ENCODE peak calls at places on chromosomes 11 and 22, in six cellular contexts. G, J, O, Y, X and F are unnamed samples.
A peak's percentile ranks its signal among the peaks of the same experiment; 100 is the strongest.

GRCh38 chr11:5288108-5288911 is 13.4 kb downstream of the OR51B4 start:
- DNase-seq in O (peak; percentile 80), G (no peak), X (no peak), Y (no peak), J (peak; percentile 25), F (no peak)

GRCh38 chr11:118295834-118296454 is 8.6 kb upstream of the CD3E start:
- DNase-seq in X (no peak), Y (peak; percentile 39), J (no peak), G (peak; percentile 28), O (peak; percentile 12), F (no peak)

GRCh38 chr11:130528862-130529261 is 80.4 kb downstream of the ADAMTS15 start:
- DNase-seq in O (no peak), J (no peak), X (no peak), G (no peak), Y (no peak), F (no peak)

GRCh38 chr11:81579339-81579738 is 1154.3 kb downstream of the FAM181B start:
- DNase-seq in O (no peak), X (no peak), J (no peak), Y (no peak), G (no peak), F (no peak)

GRCh38 chr11:111046291-111046690 is 199.2 kb upstream of the POU2AF2 start:
- DNase-seq in X (no peak), Y (no peak), J (no peak), O (peak; percentile 12), G (no peak), F (no peak)

GRCh38 chr11:35911013-35911412 is 32.8 kb upstream of the LDLRAD3 start:
- DNase-seq in J (no peak), Y (no peak), G (no peak), X (no peak), O (no peak), F (peak; percentile 45)

GRCh38 chr11:6414874-6415328 is 4.0 kb downstream of the APBB1 start:
- DNase-seq in Y (no peak), G (no peak), J (no peak), X (no peak), O (no peak), F (no peak)

GRCh38 chr11:32858731-32859130 is 29.0 kb downstream of the PRRG4 start:
- DNase-seq in G (no peak), J (no peak), O (no peak), Y (no peak), X (no peak), F (no peak)

GRCh38 chr11:1084561-1085439 is 10.1 kb downstream of the MUC2 start:
- DNase-seq in X (no peak), G (no peak), O (no peak), J (peak; percentile 13), Y (peak; percentile 9), F (no peak)

GRCh38 chr22:32801436-32802290 is at the start of gene TIMP3:
- DNase-seq in Y (peak; percentile 74), G (peak; percentile 74), X (peak; percentile 63), J (peak; percentile 92), O (peak; percentile 82), F (peak; percentile 96)

GRCh38 chr11:45147871-45148270 is 1.4 kb downstream of the PRDM11 start:
- DNase-seq in G (peak; percentile 4), Y (no peak), J (no peak), X (no peak), O (no peak), F (no peak)

GRCh38 chr22:25419247-25420113 is 145.0 kb upstream of the GRK3 start:
- DNase-seq in X (no peak), Y (no peak), G (no peak), O (peak; percentile 47), J (no peak), F (no peak)

GRCh38 chr11:73388241-73389133 is 12.3 kb downstream of the RELT start:
- DNase-seq in O (no peak), X (no peak), Y (no peak), J (peak; percentile 72), G (no peak), F (no peak)

GRCh38 chr11:120564573-120565301 is 53.2 kb downstream of the GRIK4 start:
- DNase-seq in J (peak; percentile 35), O (peak; percentile 75), Y (peak; percentile 27), G (no peak), X (no peak), F (no peak)

GRCh38 chr22:11616811-11617210 is 3911.2 kb upstream of the OR11H1 start:
- DNase-seq in X (no peak), J (no peak), Y (no peak), G (no peak), O (no peak), F (peak; percentile 72)

GRCh38 chr11:92482502-92482901 is 257.9 kb downstream of the FAT3 start:
- DNase-seq in J (no peak), X (no peak), G (no peak), Y (no peak), O (no peak), F (peak; percentile 77)

GRCh38 chr22:19127329-19128008 is 3.6 kb upstream of the TSSK2 start:
- DNase-seq in J (no peak), Y (peak; percentile 93), G (no peak), X (no peak), O (no peak), F (no peak)

GRCh38 chr22:49411236-49411635 is 416.4 kb downstream of the BRD1 start:
- DNase-seq in G (no peak), O (no peak), X (no peak), J (no peak), Y (no peak), F (no peak)

GRCh38 chr22:41296826-41297667 is 4.3 kb upstream of the ZC3H7B start:
- DNase-seq in J (no peak), O (no peak), G (no peak), X (no peak), Y (no peak), F (no peak)

GRCh38 chr11:127675602-127676001 is 675.0 kb upstream of the KIRREL3 start:
- DNase-seq in X (no peak), J (no peak), G (no peak), Y (peak; percentile 23), O (peak; percentile 4), F (no peak)

GRCh38 chr11:128942807-128943430 is at the start of gene TP53AIP1:
- DNase-seq in G (no peak), O (no peak), Y (no peak), J (no peak), X (no peak), F (no peak)

GRCh38 chr22:36439481-36440271 is 41.8 kb downstream of the TXN2 start:
- DNase-seq in G (no peak), O (peak; percentile 97), J (peak; percentile 56), Y (peak; percentile 79), X (no peak), F (no peak)

GRCh38 chr22:48737461-48738203 is 1090.0 kb downstream of the BRD1 start:
- DNase-seq in G (no peak), X (no peak), O (no peak), J (no peak), Y (no peak), F (no peak)

DNA sequence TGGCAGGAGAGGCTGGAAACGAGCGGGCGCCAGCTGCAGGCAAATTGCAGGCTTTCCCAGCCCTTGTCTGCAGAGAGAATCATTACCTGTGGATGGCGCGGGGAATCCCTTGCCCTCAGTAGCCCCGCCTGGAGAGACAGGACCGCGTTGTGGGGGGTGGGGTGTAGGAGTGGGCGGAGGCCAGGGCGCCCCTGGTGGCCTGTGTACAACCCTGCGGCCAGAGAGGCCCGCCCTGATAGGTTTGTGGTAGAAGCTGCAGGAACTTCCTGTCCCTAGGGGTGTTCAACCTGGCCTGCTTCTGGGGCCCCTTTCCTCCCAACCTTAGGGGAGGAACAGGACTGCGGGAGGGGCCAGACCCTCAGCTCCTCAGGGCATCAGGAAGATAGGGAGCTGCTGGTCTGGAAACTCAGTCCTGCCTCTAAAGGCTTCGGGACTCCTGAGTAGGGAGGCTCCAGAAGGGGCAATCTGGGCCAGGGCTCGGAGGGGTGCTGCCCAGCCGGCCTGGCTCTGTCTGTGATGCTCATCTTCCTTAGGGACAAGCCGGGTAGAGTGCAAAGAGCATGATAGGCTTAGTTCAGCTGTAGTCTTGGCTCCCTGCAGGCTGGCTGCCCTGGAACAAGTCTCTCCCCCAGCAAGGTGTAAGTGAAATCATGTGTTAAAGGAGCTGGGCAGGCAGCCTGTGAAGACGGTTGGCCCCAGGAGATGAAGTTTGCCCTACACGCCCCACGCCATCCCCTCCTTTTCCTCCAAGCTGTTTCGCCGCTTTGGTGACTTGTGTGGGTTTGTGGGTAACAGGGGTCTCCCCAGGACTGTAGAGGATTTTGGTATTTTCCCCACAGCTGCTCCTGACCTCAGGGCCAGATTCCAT is 24.1 kb upstream of the SUSD2 start:
- DNase-seq in J (peak; percentile 90), G (peak; percentile 70), X (peak; percentile 53), Y (peak; percentile 87), O (peak; percentile 64), F (peak; percentile 96)
- TF ChIP-seq POLR2A in J (no peak), G (no peak), X (no peak), Y (no peak), O (no peak), F (no peak)

DNA sequence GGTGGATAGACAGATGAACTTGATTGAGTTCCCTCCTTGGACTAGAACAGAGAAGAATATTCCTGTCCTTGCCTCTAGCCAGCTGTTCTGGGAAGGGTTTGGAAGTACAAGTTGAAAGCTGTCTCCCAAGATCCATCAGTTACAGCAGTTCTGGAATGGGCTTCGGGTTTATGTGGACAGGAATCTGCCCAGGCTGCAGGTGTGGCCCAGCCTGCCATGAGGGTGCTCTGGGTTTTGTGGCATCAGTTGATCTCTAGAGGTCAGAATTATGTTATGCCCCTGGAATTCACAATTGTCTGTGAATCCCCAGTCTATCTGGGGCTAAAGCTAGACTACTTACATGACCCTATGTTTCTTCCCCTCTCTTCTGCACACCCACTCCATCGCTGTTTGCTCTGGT is 4.9 kb upstream of the MICAL2 start:
- DNase-seq in G (no peak), Y (no peak), X (no peak), O (no peak), J (no peak), F (no peak)
- H3K27me3 ChIP-seq in G (no peaks in the 10 kb centered on the region), Y (no peaks in the 10 kb centered on the region), X (peaks cover 4% of the 10 kb centered on the region), O (no peaks in the 10 kb centered on the region), J (no peaks in the 10 kb centered on the region), F (no peaks in the 10 kb centered on the region)

GRCh38 chr22:23833017-23833795 is 5.6 kb downstream of the DERL3 start:
- DNase-seq in G (no peak), X (no peak), J (peak; percentile 10), Y (peak; percentile 9), O (no peak), F (no peak)

GRCh38 chr22:23834830-23835772 is 3.7 kb downstream of the DERL3 start:
- DNase-seq in X (peak; percentile 75), Y (peak; percentile 80), J (peak; percentile 35), O (no peak), G (no peak), F (no peak)

GRCh38 chr22:23834406-23834805 is 4.4 kb downstream of the DERL3 start:
- DNase-seq in X (no peak), Y (no peak), J (no peak), G (no peak), O (no peak), F (no peak)

GRCh38 chr22:23832226-23833016 is 6.4 kb downstream of the DERL3 start:
- DNase-seq in G (no peak), O (no peak), Y (no peak), J (peak; percentile 10), X (no peak), F (no peak)

GRCh38 chr22:23833911-23834317 is 4.9 kb downstream of the DERL3 start:
- DNase-seq in G (no peak), X (no peak), Y (peak; percentile 29), J (peak; percentile 24), O (no peak), F (no peak)
- TF ChIP-seq POLR2A in G (no peak), X (no peak), Y (no peak), J (no peak), O (no peak), F (no peak)

GRCh38 chr11:123776160-123776559 is 21.8 kb upstream of the OR6X1 start:
- DNase-seq in Y (no peak), G (no peak), O (no peak), X (no peak), J (no peak), F (no peak)
- H3K27me3 ChIP-seq in Y (no peaks in the 10 kb centered on the region), G (no peaks in the 10 kb centered on the region), O (no peaks in the 10 kb centered on the region), X (no peaks in the 10 kb centered on the region), J (no peaks in the 10 kb centered on the region), F (no peaks in the 10 kb centered on the region)